ENCODE peak calls at places on chromosome X, in six cellular contexts. F is cardiac muscle cell, Q is non-pigmented ciliary epithelial cell, V is pancreas, T is cerebellar cortex, O is ELR. I is an unnamed sample.

GRCh38 chrX:20361081-20361889 is 94.6 kb upstream of the RPS6KA3 start:
- DNase-seq in V (no peak), T (no peak), Q (no peak), O (no peak), F (peak), I (no peak)

GRCh38 chrX:73850124-73851013 is 287.4 kb downstream of the CHIC1 start:
- DNase-seq in Q (no peak), F (peak), O (peak), V (no peak), T (peak), I (peak)

GRCh38 chrX:17022205-17022604 is 75.7 kb downstream of the REPS2 start:
- DNase-seq in Q (peak), T (peak), F (peak), V (no peak), O (peak), I (no peak)

GRCh38 chrX:136386173-136386572 is 85.4 kb downstream of the ADGRG4 start:
- DNase-seq in V (no peak), Q (no peak), O (no peak), F (no peak), T (no peak), I (no peak)

GRCh38 chrX:1763294-1763693 is 148.4 kb downstream of the ASMT start:
- DNase-seq in O (no peak), V (no peak), T (no peak), Q (no peak), F (no peak), I (peak)

GRCh38 chrX:10533686-10534365 is 86.6 kb downstream of the MID1 start:
- DNase-seq in V (no peak), Q (no peak), O (peak), T (no peak), F (no peak), I (no peak)

GRCh38 chrX:42128020-42128419 is 204.7 kb upstream of the CASK start:
- DNase-seq in Q (no peak), O (no peak), F (no peak), T (no peak), V (no peak), I (no peak)

GRCh38 chrX:39859991-39860861 is 237.5 kb downstream of the BCOR start:
- DNase-seq in T (no peak), V (no peak), O (peak), F (peak), Q (no peak), I (peak)

GRCh38 chrX:9897761-9898161 is 69.4 kb upstream of the CLDN34 start:
- DNase-seq in V (no peak), Q (peak), F (peak), T (no peak), O (peak), I (no peak)

GRCh38 chrX:45506149-45506768 is 305.6 kb upstream of the DIPK2B start:
- DNase-seq in Q (no peak), T (no peak), O (no peak), V (no peak), F (no peak), I (no peak)

GRCh38 chrX:140040397-140040796 is 75.1 kb upstream of the CXorf66 start:
- DNase-seq in T (no peak), F (no peak), Q (peak), O (peak), V (no peak), I (no peak)

I was measured in A549.